ENCODE peak calls at places on chromosomes 1 and 21, in five cellular contexts. G is activated CD8-positive, alpha-beta T cell treated with anti-CD3 and anti-CD28 coated beads for 36 hours; T is IMR-90; K is astrocyte of the spinal cord; F is cardiac muscle cell. J is an unnamed sample.
A peak's percentile ranks its signal among the peaks of the same experiment; 100 is the strongest.

GRCh38 chr1:203813581-203814341 is 18.3 kb downstream of the ZBED6 start:
- DNase-seq in G (no peak), T (no peak), K (no peak), F (no peak), J (no peak)

GRCh38 chr21:32916522-32917099 is 109.1 kb upstream of the OLIG2 start:
- DNase-seq in G (peak; percentile 14), T (no peak), K (no peak), F (no peak), J (no peak)

GRCh38 chr1:218408942-218409341 is 63.8 kb downstream of the TGFB2 start:
- DNase-seq in G (no peak), T (no peak), K (no peak), F (peak; percentile 23), J (no peak)

GRCh38 chr1:46558966-46559365 is 7.5 kb upstream of the KNCN start:
- DNase-seq in G (no peak), T (no peak), K (no peak), F (no peak), J (no peak)

GRCh38 chr1:221468556-221468955 is 273.3 kb downstream of the DUSP10 start:
- DNase-seq in G (no peak), T (no peak), K (no peak), F (no peak), J (no peak)

GRCh38 chr21:45576838-45577737 is 34.8 kb upstream of the SLC19A1 start:
- DNase-seq in G (no peak), T (no peak), K (no peak), F (no peak), J (no peak)

GRCh38 chr1:22093513-22093912 is 41.0 kb downstream of the CDC42 start:
- DNase-seq in G (no peak), T (no peak), K (no peak), F (no peak), J (no peak)

GRCh38 chr1:44294588-44295007 is 60.5 kb downstream of the ERI3 start:
- DNase-seq in G (no peak), T (peak; percentile 79), K (peak; percentile 75), F (peak; percentile 57), J (no peak)

GRCh38 chr1:70143052-70143659 is 62.2 kb downstream of the LRRC40 start:
- DNase-seq in G (no peak), T (peak; percentile 75), K (peak; percentile 54), F (no peak), J (no peak)

GRCh38 chr1:69943030-69943429 is 262.3 kb downstream of the LRRC40 start:
- DNase-seq in G (no peak), T (no peak), K (no peak), F (no peak), J (no peak)

GRCh38 chr1:224707849-224708725 is 92.0 kb downstream of the CNIH3 start:
- DNase-seq in G (no peak), T (peak; percentile 83), K (peak; percentile 75), F (no peak), J (no peak)

GRCh38 chr1:27331922-27332321 is 9.9 kb upstream of the SYTL1 start:
- DNase-seq in G (no peak), T (no peak), K (no peak), F (no peak), J (no peak)

DNA sequence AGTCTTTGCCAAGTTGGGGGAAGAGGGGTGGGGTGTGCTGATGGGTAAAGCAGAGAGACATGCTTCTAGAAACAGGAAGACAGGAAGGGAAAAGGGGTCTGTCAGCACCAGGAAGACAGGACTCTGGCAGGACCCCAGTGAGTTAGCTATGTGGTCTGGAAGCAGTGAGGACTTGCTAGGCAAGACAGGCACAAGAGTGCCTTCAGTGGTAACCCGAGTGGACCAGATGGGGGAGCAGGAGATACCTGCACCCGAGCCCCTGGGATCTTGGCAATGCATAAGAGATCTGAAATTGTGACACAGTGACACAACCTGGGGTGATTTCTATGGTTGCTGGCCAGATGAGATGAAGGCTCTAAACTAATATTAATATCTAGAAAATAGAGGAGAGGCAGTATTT is 7.0 kb downstream of the TLR5 start:
- DNase-seq in G (peak; percentile 10), T (no peak), K (no peak), F (peak; percentile 24), J (no peak)
- TF ChIP-seq CTCF in G (no peak), T (no peak), K (no peak), F (no peak), J (no peak)

GRCh38 chr1:53431244-53431643 is 28.0 kb upstream of the DMRTB1 start:
- DNase-seq in G (no peak), T (no peak), K (no peak), F (no peak), J (no peak)
- TF ChIP-seq CTCF in G (no peak), T (no peak), K (no peak), F (no peak), J (no peak)

DNA sequence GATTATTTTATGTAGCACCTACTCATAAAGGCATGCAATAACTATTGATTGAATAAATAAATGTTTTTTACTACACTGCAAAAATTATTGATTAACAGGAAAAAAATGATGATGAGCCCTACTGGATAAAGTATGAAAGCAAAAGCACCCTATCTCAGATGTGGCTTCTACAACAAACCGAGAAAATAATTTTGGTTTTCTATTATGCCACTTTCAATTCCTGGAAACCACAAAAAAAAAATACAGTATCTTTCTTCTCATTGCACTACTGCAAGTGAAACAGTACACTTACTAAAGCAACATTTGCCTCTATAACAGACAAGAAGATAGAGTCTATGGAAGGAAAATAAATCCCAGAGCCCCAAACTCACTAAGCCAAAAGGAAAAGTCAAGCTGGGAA is 1882.4 kb downstream of the NCAM2 start:
- DNase-seq in G (no peak), T (no peak), K (no peak), F (no peak), J (no peak)
- TF ChIP-seq CTCF in G (no peak), T (no peak), K (no peak), F (no peak), J (no peak)

GRCh38 chr1:201785291-201785690 is 43.7 kb upstream of the IPO9 start:
- DNase-seq in G (no peak), T (no peak), K (no peak), F (no peak), J (no peak)

GRCh38 chr1:201783067-201783466 is 45.9 kb upstream of the IPO9 start:
- DNase-seq in G (no peak), T (peak; percentile 46), K (no peak), F (no peak), J (no peak)

GRCh38 chr1:201781447-201781846 is 47.5 kb upstream of the IPO9 start:
- DNase-seq in G (no peak), T (peak; percentile 74), K (no peak), F (no peak), J (no peak)

GRCh38 chr1:201782353-201782752 is 46.6 kb upstream of the IPO9 start:
- DNase-seq in G (no peak), T (no peak), K (no peak), F (no peak), J (no peak)

GRCh38 chr1:201783572-201783971 is 45.4 kb upstream of the IPO9 start:
- DNase-seq in G (no peak), T (no peak), K (no peak), F (no peak), J (no peak)
- TF ChIP-seq CTCF in G (no peak), T (no peak), K (peak; percentile 18), F (peak; percentile 9), J (no peak)

DNA sequence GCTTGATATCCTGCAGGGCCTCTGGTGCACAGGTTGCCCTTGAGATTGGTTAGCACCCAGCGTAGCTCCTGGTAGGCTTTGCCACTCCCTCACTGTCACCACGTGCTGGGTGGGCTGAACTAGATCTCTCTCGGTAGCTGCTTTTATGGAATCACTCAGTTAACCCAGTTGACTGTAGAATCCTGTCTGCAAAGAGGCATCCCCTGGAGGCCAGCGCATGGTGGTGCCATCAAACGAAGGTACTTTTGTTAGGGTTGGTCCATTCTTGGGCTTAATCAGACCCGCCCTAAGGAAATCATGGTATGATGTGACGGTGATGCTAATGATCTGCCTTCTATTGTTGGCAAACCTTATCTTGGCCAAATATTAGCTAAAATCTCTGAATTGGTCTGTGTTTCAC is 153.4 kb downstream of the GALNT2 start:
- DNase-seq in G (no peak), T (no peak), K (no peak), F (no peak), J (no peak)
- TF ChIP-seq CTCF in G (no peak), T (no peak), K (no peak), F (no peak), J (no peak)

GRCh38 chr1:6030144-6030543 is 15.5 kb upstream of the KCNAB2 start:
- DNase-seq in G (no peak), T (no peak), K (no peak), F (no peak), J (no peak)

GRCh38 chr1:6029351-6029750 is 16.3 kb upstream of the KCNAB2 start:
- DNase-seq in G (no peak), T (no peak), K (no peak), F (no peak), J (no peak)

GRCh38 chr1:6027591-6027990 is 18.1 kb upstream of the KCNAB2 start:
- DNase-seq in G (peak; percentile 70), T (no peak), K (no peak), F (no peak), J (no peak)

GRCh38 chr1:6026095-6026809 is 19.4 kb upstream of the KCNAB2 start:
- DNase-seq in G (peak; percentile 98), T (peak; percentile 30), K (no peak), F (peak; percentile 30), J (peak; percentile 98)

GRCh38 chr1:6028042-6028895 is 17.4 kb upstream of the KCNAB2 start:
- DNase-seq in G (peak; percentile 84), T (peak; percentile 11), K (no peak), F (no peak), J (peak; percentile 88)
- TF ChIP-seq CTCF in G (no peak), T (no peak), K (no peak), F (no peak), J (peak; percentile 65)

DNA sequence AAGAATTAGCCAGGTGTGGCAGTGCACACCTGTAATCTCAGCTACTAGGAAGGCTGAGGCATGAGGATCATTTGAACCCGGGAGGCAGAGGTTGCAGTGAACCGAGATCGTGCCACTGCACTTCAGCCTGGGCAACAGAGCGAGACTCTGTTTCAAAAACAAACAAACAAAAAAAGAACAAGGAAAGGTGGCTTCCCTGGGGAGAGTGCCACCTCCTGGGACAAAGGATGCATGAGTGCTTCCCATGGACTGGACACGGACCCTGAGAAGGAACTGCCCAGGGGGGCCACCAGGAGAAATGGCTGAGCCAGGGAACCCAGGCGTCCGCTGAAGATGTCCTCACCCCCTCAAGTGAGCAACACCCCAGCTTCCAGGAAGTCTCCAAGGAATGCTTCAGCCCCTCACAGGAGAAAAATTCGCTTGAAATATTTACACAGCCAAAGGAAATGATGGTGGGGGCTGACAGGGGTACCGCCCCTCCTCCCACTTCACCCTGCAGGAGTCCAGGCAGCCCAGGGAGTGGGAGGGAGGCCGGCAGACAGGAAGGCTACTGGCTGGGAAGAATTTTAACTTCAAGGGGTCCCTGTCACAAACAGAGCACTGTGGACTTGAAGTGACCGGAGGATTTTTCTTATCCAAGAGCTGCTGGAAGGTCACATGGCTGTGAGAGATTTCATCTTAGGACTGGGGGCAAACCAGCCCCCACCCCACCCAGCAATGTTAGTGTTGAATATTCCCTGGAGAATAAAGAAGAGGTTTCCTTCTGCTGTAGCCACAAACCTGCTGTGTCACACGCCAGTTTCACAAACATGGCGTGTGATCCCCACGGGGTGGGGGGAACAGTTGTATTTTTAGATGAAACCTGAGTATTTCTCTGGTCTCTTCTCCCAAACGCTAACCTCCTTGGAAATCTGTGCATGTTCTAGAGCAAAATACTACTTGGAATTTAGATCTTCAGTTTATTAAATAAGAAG is 90.8 kb upstream of the SLC25A33 start:
- DNase-seq in G (no peak), T (peak; percentile 23), K (peak; percentile 65), F (no peak), J (no peak)
- TF ChIP-seq CTCF in G (no peak), T (peak; percentile 33), K (no peak), F (no peak), J (no peak)

J was measured in CD14-positive monocyte.